ENCODE peak calls at places on chromosomes 3 and 15, in six cellular contexts. Z is ELF-1, R is activated T-helper 1 cell treated with Interleukin-2 at 50 U/mL for 16 hours, Q is M059J, M is HFFc6, W is tibial nerve. F is an unnamed sample.

GRCh38 chr3:64321747-64322146 is 96.5 kb upstream of the PRICKLE2 start:
- DNase-seq in R (no peak), M (peak), Q (peak), Z (peak), W (no peak), F (peak)

GRCh38 chr3:114308830-114309229 is 15.0 kb downstream of the TIGIT start:
- DNase-seq in W (no peak), Z (no peak), M (no peak), R (peak), Q (no peak), F (no peak)

GRCh38 chr3:24450142-24450932 is 44.3 kb downstream of the THRB start:
- DNase-seq in W (no peak), Q (no peak), R (no peak), M (no peak), Z (no peak), F (no peak)

GRCh38 chr3:29827756-29828155 is 546.9 kb downstream of the RBMS3 start:
- DNase-seq in M (peak), Z (no peak), R (no peak), Q (no peak), W (no peak), F (no peak)

GRCh38 chr3:13134879-13135206 is 61.6 kb upstream of the IQSEC1 start:
- DNase-seq in Q (no peak), M (no peak), W (no peak), Z (no peak), R (no peak), F (no peak)

GRCh38 chr15:96333194-96334016 is 2.9 kb downstream of the NR2F2 start:
- DNase-seq in R (no peak), Z (peak), M (no peak), W (peak), Q (no peak), F (no peak)

GRCh38 chr3:189897406-189897805 is 223.3 kb downstream of the P3H2 start:
- DNase-seq in Z (no peak), R (no peak), Q (no peak), W (no peak), M (no peak), F (no peak)

GRCh38 chr15:69272139-69272538 is 26.6 kb upstream of the PAQR5 start:
- DNase-seq in R (no peak), Q (no peak), W (no peak), Z (no peak), M (no peak), F (no peak)

GRCh38 chr3:154885016-154885415 is 195.1 kb upstream of the MME start:
- DNase-seq in Q (peak), W (no peak), Z (no peak), R (no peak), M (peak), F (no peak)

GRCh38 chr15:74376825-74377581 is 9.6 kb upstream of the CYP11A1 start:
- DNase-seq in M (no peak), W (no peak), Q (no peak), R (no peak), Z (no peak), F (no peak)

GRCh38 chr3:160676547-160677303 is at the start of gene ARL14:
- DNase-seq in W (no peak), R (no peak), Z (no peak), Q (peak), M (peak), F (peak)

GRCh38 chr15:37873336-37873735 is 61.1 kb upstream of the TMCO5A start:
- DNase-seq in Q (no peak), W (no peak), M (no peak), R (no peak), Z (no peak), F (no peak)

GRCh38 chr3:30456263-30456662 is 150.1 kb upstream of the TGFBR2 start:
- DNase-seq in Q (no peak), R (no peak), M (no peak), W (no peak), Z (no peak), F (no peak)

GRCh38 chr3:46675843-46676567 is 17.5 kb downstream of the ALS2CL start:
- DNase-seq in Z (no peak), M (peak), W (no peak), R (no peak), Q (peak), F (no peak)

GRCh38 chr3:72008226-72008996 is 223.5 kb upstream of the PROK2 start:
- DNase-seq in R (no peak), W (no peak), Z (no peak), M (peak), Q (peak), F (no peak)

GRCh38 chr3:157794771-157795170 is 291.6 kb upstream of the VEPH1 start:
- DNase-seq in R (no peak), M (peak), Q (peak), Z (no peak), W (no peak), F (no peak)

F was measured in RCC 7860.